ENCODE peak calls at places on chromosomes 2 and 18, in four cellular contexts. One of them, this sample, is unnamed.

GRCh38 chr2:36246320-36246990 is 109.1 kb upstream of the CRIM1 start:
- DNase-seq in mammary epithelial cell: peak
- DNase-seq in WERI-Rb-1: no peak
- DNase-seq in uterus: no peak
- DNase-seq in this sample: no peak

GRCh38 chr18:49135871-49136270 is 185.1 kb upstream of the SMAD7 start:
- DNase-seq in mammary epithelial cell: peak
- DNase-seq in WERI-Rb-1: peak
- DNase-seq in uterus: no peak
- DNase-seq in this sample: no peak

GRCh38 chr2:21043744-21044532 is at the start of gene APOB:
- DNase-seq in mammary epithelial cell: no peak
- DNase-seq in WERI-Rb-1: no peak
- DNase-seq in uterus: no peak
- DNase-seq in this sample: peak

GRCh38 chr2:85250045-85250444 is 77.7 kb downstream of the TGOLN2 start:
- DNase-seq in uterus: no peak
- DNase-seq in WERI-Rb-1: no peak
- DNase-seq in mammary epithelial cell: no peak
- DNase-seq in this sample: no peak

GRCh38 chr2:129710670-129711495 is 268.6 kb upstream of the RAB6C start:
- DNase-seq in uterus: no peak
- DNase-seq in WERI-Rb-1: no peak
- DNase-seq in mammary epithelial cell: no peak
- DNase-seq in this sample: no peak

GRCh38 chr2:102049756-102050443 is 58.1 kb downstream of the IL1R2 start:
- DNase-seq in uterus: no peak
- DNase-seq in WERI-Rb-1: no peak
- DNase-seq in mammary epithelial cell: no peak
- DNase-seq in this sample: no peak

GRCh38 chr2:63078852-63079606 is 28.4 kb downstream of the OTX1 start:
- DNase-seq in mammary epithelial cell: peak
- DNase-seq in WERI-Rb-1: peak
- DNase-seq in uterus: no peak
- DNase-seq in this sample: no peak

GRCh38 chr18:6714027-6714426 is 15.5 kb upstream of the ARHGAP28 start:
- DNase-seq in WERI-Rb-1: no peak
- DNase-seq in mammary epithelial cell: no peak
- DNase-seq in uterus: no peak
- DNase-seq in this sample: no peak

GRCh38 chr2:146820672-146821071 is 1024.2 kb upstream of the ACVR2A start:
- DNase-seq in uterus: no peak
- DNase-seq in WERI-Rb-1: no peak
- DNase-seq in mammary epithelial cell: peak
- DNase-seq in this sample: no peak

GRCh38 chr2:20421988-20422678 is 24.7 kb upstream of the RHOB start:
- DNase-seq in WERI-Rb-1: peak
- DNase-seq in mammary epithelial cell: peak
- DNase-seq in uterus: peak
- DNase-seq in this sample: peak

GRCh38 chr2:15937882-15938802 is 2.2 kb upstream of the MYCN start:
- DNase-seq in uterus: no peak
- DNase-seq in mammary epithelial cell: no peak
- DNase-seq in WERI-Rb-1: no peak
- DNase-seq in this sample: no peak

GRCh38 chr2:15939556-15939853 is 845 bp upstream of the MYCN start:
- DNase-seq in uterus: no peak
- DNase-seq in mammary epithelial cell: peak
- DNase-seq in WERI-Rb-1: no peak
- DNase-seq in this sample: peak

GRCh38 chr2:15939854-15940660 is at the start of gene MYCN:
- DNase-seq in mammary epithelial cell: peak
- DNase-seq in WERI-Rb-1: peak
- DNase-seq in uterus: peak
- DNase-seq in this sample: no peak

GRCh38 chr2:15937105-15937881 is 3.1 kb upstream of the MYCN start:
- DNase-seq in WERI-Rb-1: no peak
- DNase-seq in mammary epithelial cell: no peak
- DNase-seq in uterus: no peak
- DNase-seq in this sample: no peak

GRCh38 chr2:15938803-15939555 is 1.4 kb upstream of the MYCN start:
- DNase-seq in uterus: no peak
- DNase-seq in WERI-Rb-1: no peak
- DNase-seq in mammary epithelial cell: no peak
- DNase-seq in this sample: no peak
- H3K4me3 ChIP-seq in uterus: no peak
- H3K4me3 ChIP-seq in WERI-Rb-1: peak
- H3K4me3 ChIP-seq in mammary epithelial cell: no peak
- H3K4me3 ChIP-seq in this sample: no peak

DNA sequence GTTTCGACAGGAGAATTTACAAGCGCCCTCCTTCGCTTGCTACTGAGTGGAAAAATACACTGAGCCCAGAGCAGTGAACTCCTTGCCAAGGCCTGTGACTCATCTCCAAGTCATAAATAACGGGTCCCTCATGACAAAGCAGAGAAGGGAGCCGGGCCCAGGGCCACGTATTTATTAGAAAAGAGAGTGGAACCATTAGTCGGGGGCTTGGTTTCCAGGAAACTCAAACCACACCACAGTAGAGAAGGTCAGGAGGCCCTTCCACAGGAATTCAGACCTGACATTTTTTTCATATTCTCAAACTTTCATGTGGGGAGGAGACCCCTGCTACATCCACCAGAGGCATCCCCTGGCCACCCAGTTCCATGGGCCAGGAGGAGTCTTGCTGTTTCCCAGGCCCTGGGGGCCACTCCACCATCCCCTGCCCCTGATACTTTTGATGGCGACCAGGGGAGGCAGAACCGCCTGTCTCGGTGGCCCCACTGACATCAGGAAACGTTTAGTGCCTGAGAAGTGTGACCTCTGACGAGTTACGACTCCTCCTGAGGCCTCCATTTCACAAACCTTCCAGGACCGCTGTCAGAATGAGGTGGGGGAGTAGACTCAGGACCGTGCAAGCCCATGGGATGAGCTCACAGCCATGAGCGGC is 289.7 kb downstream of the DYSF start:
- DNase-seq in WERI-Rb-1: no peak
- DNase-seq in uterus: peak
- DNase-seq in mammary epithelial cell: peak
- DNase-seq in this sample: peak
- H3K27ac ChIP-seq in WERI-Rb-1: no peak
- H3K27ac ChIP-seq in uterus: no peak
- H3K27ac ChIP-seq in mammary epithelial cell: no peak
- H3K27ac ChIP-seq in this sample: peak

GRCh38 chr2:70898363-70899240 is 37.1 kb upstream of the ATP6V1B1 start:
- DNase-seq in uterus: no peak
- DNase-seq in mammary epithelial cell: no peak
- DNase-seq in WERI-Rb-1: no peak
- DNase-seq in this sample: no peak
- H3K4me3 ChIP-seq in uterus: no peak
- H3K4me3 ChIP-seq in mammary epithelial cell: no peak
- H3K4me3 ChIP-seq in WERI-Rb-1: peak
- H3K4me3 ChIP-seq in this sample: no peak

GRCh38 chr2:38871432-38871831 is 4.3 kb downstream of the DHX57 start:
- DNase-seq in WERI-Rb-1: no peak
- DNase-seq in mammary epithelial cell: no peak
- DNase-seq in uterus: no peak
- DNase-seq in this sample: no peak

GRCh38 chr2:38873763-38874162 is 2.0 kb downstream of the DHX57 start:
- DNase-seq in WERI-Rb-1: no peak
- DNase-seq in uterus: no peak
- DNase-seq in mammary epithelial cell: no peak
- DNase-seq in this sample: no peak

GRCh38 chr2:38876407-38876806 is 631 bp downstream of the MORN2 start:
- DNase-seq in mammary epithelial cell: no peak
- DNase-seq in uterus: no peak
- DNase-seq in WERI-Rb-1: no peak
- DNase-seq in this sample: no peak

GRCh38 chr2:38875227-38875575 is 533 bp downstream of the DHX57 start:
- DNase-seq in WERI-Rb-1: no peak
- DNase-seq in uterus: no peak
- DNase-seq in mammary epithelial cell: no peak
- DNase-seq in this sample: no peak

GRCh38 chr2:38875576-38876367 is at the start of the genes DHX57 and MORN2:
- DNase-seq in mammary epithelial cell: peak
- DNase-seq in uterus: peak
- DNase-seq in WERI-Rb-1: peak
- DNase-seq in this sample: peak
- H3K27ac ChIP-seq in mammary epithelial cell: peak
- H3K27ac ChIP-seq in uterus: peak
- H3K27ac ChIP-seq in WERI-Rb-1: peak
- H3K27ac ChIP-seq in this sample: no peak

GRCh38 chr2:197934262-197934925 is 130.0 kb downstream of the PLCL1 start:
- DNase-seq in mammary epithelial cell: no peak
- DNase-seq in uterus: no peak
- DNase-seq in WERI-Rb-1: no peak
- DNase-seq in this sample: no peak
- H3K4me3 ChIP-seq in mammary epithelial cell: no peak
- H3K4me3 ChIP-seq in uterus: no peak
- H3K4me3 ChIP-seq in WERI-Rb-1: no peak
- H3K4me3 ChIP-seq in this sample: no peak

GRCh38 chr2:43193996-43194869 is 32.2 kb downstream of the ZFP36L2 start:
- DNase-seq in mammary epithelial cell: no peak
- DNase-seq in WERI-Rb-1: peak
- DNase-seq in uterus: no peak
- DNase-seq in this sample: no peak
- H3K27ac ChIP-seq in mammary epithelial cell: no peak
- H3K27ac ChIP-seq in WERI-Rb-1: peak
- H3K27ac ChIP-seq in uterus: no peak
- H3K27ac ChIP-seq in this sample: no peak

GRCh38 chr2:54558976-54559410 is 102.9 kb downstream of the SPTBN1 start:
- DNase-seq in uterus: no peak
- DNase-seq in WERI-Rb-1: no peak
- DNase-seq in mammary epithelial cell: no peak
- DNase-seq in this sample: no peak

GRCh38 chr2:54561795-54562592 is 105.9 kb downstream of the SPTBN1 start:
- DNase-seq in mammary epithelial cell: no peak
- DNase-seq in WERI-Rb-1: no peak
- DNase-seq in uterus: no peak
- DNase-seq in this sample: no peak

GRCh38 chr2:54559593-54560145 is 103.5 kb downstream of the SPTBN1 start:
- DNase-seq in mammary epithelial cell: peak
- DNase-seq in uterus: no peak
- DNase-seq in WERI-Rb-1: no peak
- DNase-seq in this sample: no peak

GRCh38 chr2:54560146-54560881 is 104.2 kb downstream of the SPTBN1 start:
- DNase-seq in uterus: peak
- DNase-seq in mammary epithelial cell: peak
- DNase-seq in WERI-Rb-1: no peak
- DNase-seq in this sample: peak

GRCh38 chr2:54561010-54561409 is 104.9 kb downstream of the SPTBN1 start:
- DNase-seq in WERI-Rb-1: no peak
- DNase-seq in mammary epithelial cell: no peak
- DNase-seq in uterus: no peak
- DNase-seq in this sample: no peak
- H3K4me3 ChIP-seq in WERI-Rb-1: peak
- H3K4me3 ChIP-seq in mammary epithelial cell: peak
- H3K4me3 ChIP-seq in uterus: peak
- H3K4me3 ChIP-seq in this sample: no peak

DNA sequence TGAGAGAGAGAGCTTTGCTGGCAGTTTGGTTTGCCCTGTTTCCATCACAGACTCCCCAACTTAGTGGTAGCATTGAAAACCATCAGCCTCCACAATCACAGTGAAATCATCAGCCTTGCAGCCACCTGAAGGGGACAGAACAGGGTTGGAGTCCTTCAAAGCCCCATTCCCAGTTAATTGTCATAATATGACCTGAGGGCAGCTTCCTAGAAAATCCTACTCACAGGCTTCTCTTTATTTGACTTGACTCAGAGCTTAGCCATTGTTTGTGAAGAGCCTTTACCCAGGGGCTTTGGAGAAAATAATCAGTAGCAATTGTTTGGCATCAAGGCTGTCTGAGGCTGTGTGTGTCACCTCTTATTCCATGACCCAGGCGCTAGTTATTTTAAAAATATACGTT is 308.7 kb downstream of the CBLN2 start:
- DNase-seq in uterus: no peak
- DNase-seq in mammary epithelial cell: no peak
- DNase-seq in WERI-Rb-1: no peak
- DNase-seq in this sample: no peak
- H3K27ac ChIP-seq in uterus: no peak
- H3K27ac ChIP-seq in mammary epithelial cell: no peak
- H3K27ac ChIP-seq in WERI-Rb-1: no peak
- H3K27ac ChIP-seq in this sample: no peak

GRCh38 chr2:19287324-19287723 is 71.1 kb downstream of the OSR1 start:
- DNase-seq in WERI-Rb-1: no peak
- DNase-seq in mammary epithelial cell: peak
- DNase-seq in uterus: no peak
- DNase-seq in this sample: no peak
- H3K4me3 ChIP-seq in WERI-Rb-1: no peak
- H3K4me3 ChIP-seq in mammary epithelial cell: no peak
- H3K4me3 ChIP-seq in uterus: no peak
- H3K4me3 ChIP-seq in this sample: no peak

DNA sequence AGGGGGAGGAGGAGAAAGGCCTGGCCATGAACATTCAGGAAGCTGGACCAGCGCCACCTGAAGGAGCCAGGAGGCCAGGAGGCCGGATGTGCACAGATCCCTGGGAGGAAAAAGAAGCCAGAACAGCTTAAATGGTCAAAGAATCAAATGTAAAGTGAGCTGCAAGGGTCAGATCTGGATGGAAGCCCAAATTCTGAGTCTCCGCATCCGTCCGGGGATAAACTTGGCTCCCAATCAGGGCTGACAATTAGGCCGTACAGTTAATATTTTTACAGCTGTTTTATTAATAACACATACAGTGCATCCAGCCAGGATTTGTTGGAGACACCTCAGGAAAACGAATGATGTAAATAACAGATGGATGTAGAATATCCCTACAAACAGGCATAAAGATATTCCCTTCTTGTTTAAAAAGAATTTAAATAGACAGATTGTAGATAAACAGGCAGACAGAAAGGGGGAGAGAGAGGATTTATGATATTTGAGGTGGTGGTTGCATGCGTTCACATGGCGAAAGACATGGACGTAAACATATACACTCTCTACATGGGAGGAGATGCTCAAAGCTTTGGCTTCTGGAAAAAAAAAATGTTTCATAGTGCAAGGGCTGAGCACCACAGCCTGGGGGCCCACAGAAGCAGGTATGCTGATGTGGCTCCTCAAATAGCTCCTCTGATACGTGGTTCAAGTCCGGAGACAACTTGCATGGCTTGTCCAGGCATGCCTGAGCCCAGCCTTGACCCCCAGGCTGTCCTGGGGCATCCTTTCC is 495.3 kb upstream of the TCF4 start:
- DNase-seq in mammary epithelial cell: no peak
- DNase-seq in WERI-Rb-1: no peak
- DNase-seq in uterus: peak
- DNase-seq in this sample: peak
- H3K27ac ChIP-seq in mammary epithelial cell: no peak
- H3K27ac ChIP-seq in WERI-Rb-1: no peak
- H3K27ac ChIP-seq in uterus: peak
- H3K27ac ChIP-seq in this sample: no peak

This sample was measured in aorta.